ENCODE peak calls at places on chromosomes 11 and 22, in ten cellular contexts. Q, Y, G, K, F, P, E, W, J and L are unnamed samples. For H3K4me1, the result is how much of the 10 kb centered on the place peaks cover.

GRCh38 chr11:134949121-134949591 is 537.1 kb upstream of the B3GAT1 start:
- DNase-seq in Q (peak), Y (peak), G (no peak), K (no peak), F (no peak), P (no peak), E (no peak), W (peak), J (no peak), L (peak)

GRCh38 chr22:28929197-28929596 is 45.8 kb downstream of the ZNRF3 start:
- DNase-seq in Q (no peak), Y (no peak), G (no peak), K (no peak), F (no peak), P (no peak), E (no peak), W (no peak), J (no peak), L (no peak)

GRCh38 chr11:34044664-34045485 is 6.7 kb upstream of the CAPRIN1 start:
- DNase-seq in Q (peak), Y (peak), G (no peak), K (no peak), F (no peak), P (no peak), E (peak), W (peak), J (no peak), L (no peak)

GRCh38 chr22:27626675-27627443 is 174.7 kb downstream of the MN1 start:
- DNase-seq in Q (no peak), Y (no peak), G (no peak), K (no peak), F (no peak), P (no peak), E (no peak), W (no peak), J (no peak), L (no peak)

GRCh38 chr11:8832571-8833260 is 78.3 kb upstream of the AKIP1 start:
- DNase-seq in Q (peak), Y (no peak), G (no peak), K (no peak), F (peak), P (no peak), E (no peak), W (no peak), J (peak), L (no peak)

GRCh38 chr22:19871023-19871844 is 16.6 kb upstream of the GNB1L start:
- DNase-seq in Q (no peak), Y (no peak), G (peak), K (no peak), F (no peak), P (no peak), E (no peak), W (peak), J (no peak), L (peak)

GRCh38 chr11:127000291-127000968 is at the start of gene KIRREL3:
- DNase-seq in Q (no peak), Y (no peak), G (no peak), K (no peak), F (no peak), P (peak), E (peak), W (peak), J (no peak), L (no peak)

GRCh38 chr11:128752379-128752778 is 58.5 kb downstream of the FLI1 start:
- DNase-seq in Q (no peak), Y (no peak), G (no peak), K (no peak), F (no peak), P (no peak), E (no peak), W (no peak), J (no peak), L (no peak)

DNA sequence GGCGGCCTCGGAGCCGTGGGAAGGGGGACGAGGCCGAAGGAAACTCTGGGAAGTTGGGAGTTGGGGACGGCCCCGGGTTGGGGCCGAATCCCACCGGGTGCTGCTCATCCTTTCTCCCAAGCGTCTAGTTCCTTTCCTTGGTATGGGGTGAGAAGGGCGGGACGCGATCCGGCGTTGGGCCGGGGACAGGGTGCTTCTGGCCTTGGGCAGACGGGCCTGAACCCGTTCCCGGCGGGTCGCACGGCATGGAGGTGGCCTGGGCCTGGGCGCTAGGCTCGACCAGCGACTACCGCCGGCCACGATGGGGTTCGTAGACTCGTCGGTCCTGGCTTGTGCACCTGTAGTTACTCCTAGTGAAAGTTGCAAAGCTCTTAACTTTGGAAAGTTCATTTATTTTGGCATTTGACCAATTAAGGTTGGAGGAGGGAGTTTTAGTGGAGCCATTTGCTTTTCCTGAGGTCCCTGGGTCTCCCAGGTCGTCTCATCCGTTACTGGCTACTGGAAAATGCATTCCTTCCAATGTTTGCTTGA is 1.0 kb downstream of the SYT9 start:
- DNase-seq in Q (no peak), Y (no peak), G (no peak), K (no peak), F (no peak), P (peak), E (no peak), W (peak), J (no peak), L (no peak)
- H3K4me3 ChIP-seq in Q (peak), Y (peak), G (peak), K (peak), F (no peak), P (peak), E (peak), W (peak), J (no peak), L (peak)

DNA sequence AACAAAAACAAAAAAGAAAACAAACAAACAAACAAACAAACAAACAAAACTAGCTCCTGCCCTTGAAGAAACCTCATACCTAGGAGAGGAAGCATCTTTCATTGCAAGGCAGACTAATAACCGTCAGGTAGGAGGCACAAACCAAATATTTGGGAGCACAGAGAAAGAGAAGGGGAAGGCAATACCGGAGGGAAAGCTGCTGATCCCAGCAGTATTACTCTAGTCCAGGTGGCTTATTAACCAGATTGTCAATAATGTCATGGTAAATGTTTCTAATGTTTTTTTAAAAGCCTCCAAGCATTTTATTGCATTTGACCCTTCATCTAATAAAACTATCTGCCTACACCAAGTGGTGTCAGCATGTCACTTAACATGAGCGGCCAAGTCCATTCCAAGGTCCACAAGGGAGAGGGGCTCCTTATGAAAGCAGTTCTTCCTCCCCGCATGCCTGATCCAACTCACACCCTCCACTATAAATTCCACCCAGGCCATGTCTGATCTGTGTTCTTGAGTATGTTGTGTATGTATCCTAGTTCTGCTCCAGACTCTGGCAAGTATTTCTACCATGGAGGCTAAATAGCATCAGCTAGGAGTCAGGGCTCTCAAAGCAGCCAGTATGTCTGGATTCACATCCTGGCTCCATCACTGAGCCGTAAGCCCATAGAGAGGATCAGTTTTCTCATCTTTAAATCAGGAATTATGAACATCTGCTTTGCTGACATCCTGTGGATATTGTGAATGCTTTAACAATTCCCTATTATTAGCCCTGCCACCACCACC is 208.1 kb upstream of the TENM4 start:
- DNase-seq in Q (no peak), Y (no peak), G (no peak), K (no peak), F (no peak), P (no peak), E (no peak), W (no peak), J (no peak), L (no peak)
- H3K4me1 ChIP-seq in Q (under half), Y (under half), G (under half), K (under half), F (under half), P (under half), E (under half), W (under half), J (under half), L (under half)

GRCh38 chr22:30276041-30276440 is 9.4 kb upstream of the OSM start:
- DNase-seq in Q (no peak), Y (no peak), G (no peak), K (no peak), F (no peak), P (no peak), E (no peak), W (no peak), J (no peak), L (no peak)

GRCh38 chr22:30275625-30276024 is 9.0 kb upstream of the OSM start:
- DNase-seq in Q (no peak), Y (no peak), G (no peak), K (no peak), F (peak), P (no peak), E (no peak), W (no peak), J (no peak), L (no peak)

GRCh38 chr22:30279389-30279788 is 9.9 kb downstream of the CASTOR1 start:
- DNase-seq in Q (no peak), Y (peak), G (no peak), K (no peak), F (no peak), P (no peak), E (no peak), W (peak), J (no peak), L (no peak)

GRCh38 chr22:30279932-30280331 is 9.4 kb downstream of the CASTOR1 start:
- DNase-seq in Q (no peak), Y (no peak), G (no peak), K (no peak), F (no peak), P (no peak), E (no peak), W (no peak), J (no peak), L (no peak)

GRCh38 chr22:30277547-30278344 is 11.1 kb upstream of the OSM start:
- DNase-seq in Q (peak), Y (no peak), G (peak), K (no peak), F (no peak), P (peak), E (no peak), W (peak), J (no peak), L (no peak)
- H3K4me3 ChIP-seq in Q (no peak), Y (no peak), G (no peak), K (no peak), F (no peak), P (no peak), E (no peak), W (no peak), J (no peak), L (no peak)

DNA sequence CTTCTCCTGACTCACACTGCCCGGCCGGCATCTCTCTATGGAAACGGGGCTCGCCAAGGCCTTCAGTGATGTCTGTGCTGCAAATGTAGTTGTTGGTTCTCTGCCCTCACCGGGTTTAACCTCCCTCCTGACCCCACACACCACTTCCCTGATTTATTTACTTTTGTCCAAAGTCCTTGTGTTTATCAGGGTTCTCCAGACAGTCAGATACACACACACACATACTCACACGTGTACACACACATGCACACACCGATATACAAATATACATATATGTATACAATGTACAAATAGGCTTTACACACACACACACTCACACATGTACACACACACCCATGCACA is 647.0 kb downstream of the BRD1 start:
- DNase-seq in Q (no peak), Y (no peak), G (no peak), K (no peak), F (no peak), P (no peak), E (no peak), W (no peak), J (no peak), L (no peak)
- H3K4me1 ChIP-seq in Q (under half), Y (under half), G (under half), K (under half), F (under half), P (under half), E (under half), W (under half), J (under half), L (under half)

GRCh38 chr22:39238561-39238960 is 6.2 kb downstream of the PDGFB start:
- DNase-seq in Q (no peak), Y (no peak), G (no peak), K (no peak), F (no peak), P (no peak), E (no peak), W (peak), J (no peak), L (no peak)
- H3K4me3 ChIP-seq in Q (no peak), Y (no peak), G (no peak), K (no peak), F (no peak), P (no peak), E (no peak), W (no peak), J (no peak), L (no peak)

GRCh38 chr11:117826832-117827231 is 2.3 kb upstream of the FXYD2 start:
- DNase-seq in Q (no peak), Y (no peak), G (no peak), K (no peak), F (no peak), P (no peak), E (no peak), W (no peak), J (no peak), L (no peak)
- H3K4me1 ChIP-seq in Q (under half), Y (under half), G (under half), K (under half), F (under half), P (under half), E (half or more), W (under half), J (under half), L (under half)